ENCODE peak calls at places on chromosomes 6 and 20, in four cellular contexts. A is cardiac muscle cell, W is pancreas, V is fibroblast of lung. G is an unnamed sample.

GRCh38 chr20:22404609-22405170 is 179.7 kb downstream of the FOXA2 start:
- DNase-seq in V (peak; percentile 7), W (no peak), A (no peak), G (no peak)

GRCh38 chr6:76633259-76633658 is 560.8 kb upstream of the IMPG1 start:
- DNase-seq in V (no peak), W (no peak), A (no peak), G (no peak)

GRCh38 chr20:6007094-6007528 is 46.7 kb downstream of the LRRN4 start:
- DNase-seq in W (no peak), V (no peak), A (no peak), G (no peak)

GRCh38 chr20:54107600-54108393 is 37.4 kb upstream of the BCAS1 start:
- DNase-seq in W (no peak), A (no peak), V (no peak), G (no peak)

GRCh38 chr6:167092672-167093339 is 30.1 kb upstream of the CCR6 start:
- DNase-seq in A (no peak), W (no peak), V (no peak), G (no peak)

GRCh38 chr6:42552380-42552779 is 11.4 kb upstream of the UBR2 start:
- DNase-seq in A (no peak), W (no peak), V (no peak), G (no peak)

GRCh38 chr20:20259534-20259933 is 108.4 kb upstream of the INSM1 start:
- DNase-seq in V (peak; percentile 0), A (no peak), W (no peak), G (no peak)

GRCh38 chr20:57807418-57808265 is 97.8 kb upstream of the PMEPA1 start:
- DNase-seq in W (no peak), V (peak; percentile 45), A (peak; percentile 70), G (no peak)

GRCh38 chr6:164045082-164045481 is 630.6 kb downstream of the QKI start:
- DNase-seq in W (no peak), V (no peak), A (no peak), G (no peak)

GRCh38 chr6:55405474-55406220 is 78.4 kb downstream of the GFRAL start:
- DNase-seq in A (no peak), V (no peak), W (no peak), G (no peak)

GRCh38 chr6:113050010-113050893 is 703.1 kb downstream of the RFPL4B start:
- DNase-seq in A (no peak), V (peak; percentile 64), W (no peak), G (no peak)

GRCh38 chr6:126432564-126432963 is 92.6 kb downstream of the CENPW start:
- DNase-seq in W (no peak), A (no peak), V (no peak), G (no peak)

GRCh38 chr6:168214586-168215104 is 104.9 kb downstream of the DACT2 start:
- DNase-seq in V (no peak), W (no peak), A (no peak), G (no peak)

GRCh38 chr20:46569961-46570360 is 19.5 kb upstream of the OCSTAMP start:
- DNase-seq in V (no peak), A (no peak), W (no peak), G (no peak)

GRCh38 chr20:24690408-24690807 is 221.0 kb downstream of the SYNDIG1 start:
- DNase-seq in A (no peak), W (no peak), V (no peak), G (no peak)

GRCh38 chr20:25534845-25535244 is 50.5 kb downstream of the NINL start:
- DNase-seq in V (no peak), A (no peak), W (no peak), G (no peak)

GRCh38 chr6:149898966-149899365 is 1.1 kb upstream of the RAET1E start:
- DNase-seq in V (no peak), A (no peak), W (no peak), G (no peak)

GRCh38 chr6:152048921-152049320 is 241.4 kb downstream of the ESR1 start:
- DNase-seq in A (no peak), V (no peak), W (no peak), G (no peak)

GRCh38 chr6:1255646-1256365 is 56.1 kb upstream of the FOXQ1 start:
- DNase-seq in W (no peak), V (no peak), A (no peak), G (no peak)

GRCh38 chr20:52240802-52241201 is 49.2 kb upstream of the ZFP64 start:
- DNase-seq in W (no peak), V (no peak), A (no peak), G (no peak)

GRCh38 chr20:39210331-39211074 is 248.4 kb downstream of the DHX35 start:
- DNase-seq in A (peak; percentile 6), V (no peak), W (no peak), G (no peak)

GRCh38 chr6:21150644-21151043 is 442.9 kb upstream of the SOX4 start:
- DNase-seq in A (no peak), V (no peak), W (no peak), G (no peak)

GRCh38 chr6:36958775-36959554 is 4.4 kb downstream of the PI16 start:
- DNase-seq in V (no peak), A (no peak), W (no peak), G (no peak)

GRCh38 chr6:83536034-83536646 is 23.8 kb downstream of the PRSS35 start:
- DNase-seq in V (peak; percentile 25), W (peak; percentile 60), A (peak; percentile 69), G (no peak)

GRCh38 chr6:109297719-109298118 is 84.5 kb downstream of the CD164 start:
- DNase-seq in W (no peak), A (no peak), V (no peak), G (no peak)

GRCh38 chr20:5945963-5946362 is 4.4 kb downstream of the TRMT6 start:
- DNase-seq in V (peak; percentile 50), W (no peak), A (no peak), G (no peak)

GRCh38 chr6:123768939-123769338 is 34.7 kb upstream of the NKAIN2 start:
- DNase-seq in V (no peak), W (no peak), A (no peak), G (no peak)

GRCh38 chr6:90044833-90045337 is 150.6 kb downstream of the GJA10 start:
- DNase-seq in W (no peak), A (no peak), V (peak; percentile 95), G (no peak)

GRCh38 chr6:30769088-30769852 is 24.9 kb upstream of the IER3 start:
- DNase-seq in A (peak; percentile 18), W (no peak), V (peak; percentile 98), G (no peak)

GRCh38 chr6:788058-788457 is 95.1 kb upstream of the EXOC2 start:
- DNase-seq in W (no peak), A (no peak), V (no peak), G (no peak)

GRCh38 chr20:58330229-58330628 is 20.7 kb downstream of the RAB22A start:
- DNase-seq in V (no peak), W (no peak), A (no peak), G (no peak)

GRCh38 chr6:112249489-112249888 is 4.9 kb downstream of the LAMA4 start:
- DNase-seq in V (peak; percentile 79), A (no peak), W (no peak), G (no peak)

GRCh38 chr6:129709451-129709908 is 497 bp downstream of the ARHGAP18 start:
- DNase-seq in V (peak; percentile 61), A (peak; percentile 7), W (no peak), G (no peak)

GRCh38 chr6:155349956-155350355 is 35.7 kb upstream of the TFB1M start:
- DNase-seq in V (no peak), W (no peak), A (no peak), G (no peak)

GRCh38 chr6:155346957-155347356 is 32.7 kb upstream of the TFB1M start:
- DNase-seq in V (no peak), A (no peak), W (no peak), G (no peak)

GRCh38 chr6:155344341-155345006 is 30.2 kb upstream of the TFB1M start:
- DNase-seq in W (no peak), A (no peak), V (no peak), G (no peak)

GRCh38 chr6:155349129-155349528 is 34.8 kb upstream of the TFB1M start:
- DNase-seq in V (peak; percentile 63), W (no peak), A (no peak), G (no peak)

GRCh38 chr6:155347800-155348199 is 33.5 kb upstream of the TFB1M start:
- DNase-seq in V (no peak), A (no peak), W (no peak), G (no peak)
- H3K9me3 ChIP-seq in V (no peaks in the 10 kb centered on the region), A (no peaks in the 10 kb centered on the region), W (no peaks in the 10 kb centered on the region), G (peaks cover 2% of the 10 kb centered on the region)

GRCh38 chr20:45433316-45433715 is 17.4 kb downstream of the PIGT start:
- DNase-seq in V (peak; percentile 64), A (no peak), W (no peak), G (no peak)
- H3K27ac ChIP-seq in V (no peak overlapping the region), A (no peak overlapping the region), W (no peak overlapping the region), G (no peak overlapping the region)

GRCh38 chr6:131164506-131164905 is 29.2 kb downstream of the AKAP7 start:
- DNase-seq in W (no peak), V (peak; percentile 34), A (no peak), G (no peak)

GRCh38 chr6:131172237-131172636 is 37.0 kb downstream of the AKAP7 start:
- DNase-seq in A (no peak), V (peak; percentile 45), W (no peak), G (no peak)

GRCh38 chr6:131163886-131164285 is 28.6 kb downstream of the AKAP7 start:
- DNase-seq in A (no peak), W (no peak), V (peak; percentile 64), G (no peak)

GRCh38 chr6:131169613-131170012 is 34.3 kb downstream of the AKAP7 start:
- DNase-seq in A (no peak), V (no peak), W (no peak), G (no peak)

DNA sequence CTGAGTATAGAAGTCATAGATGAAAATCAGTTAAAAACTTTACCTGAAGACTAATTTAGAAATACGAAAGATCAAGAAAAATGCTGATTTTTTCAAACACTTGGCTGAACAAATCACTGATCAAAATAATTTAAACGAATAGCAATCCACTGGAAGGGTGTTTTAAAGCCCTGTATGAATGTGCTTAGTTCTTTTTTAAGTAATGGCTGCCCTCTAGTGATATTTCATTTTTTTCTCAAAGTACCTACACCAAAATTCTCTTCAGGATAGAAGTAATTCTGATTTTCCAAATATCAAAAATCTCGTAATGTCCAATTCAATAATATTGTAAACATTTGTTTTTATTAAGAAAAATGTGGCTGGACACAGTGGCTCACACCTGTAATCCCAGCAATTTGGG is 32.5 kb downstream of the AKAP7 start:
- DNase-seq in V (no peak), A (no peak), W (no peak), G (no peak)
- H3K27me3 ChIP-seq in V (no peaks in the 10 kb centered on the region), A (no peaks in the 10 kb centered on the region), W (no peaks in the 10 kb centered on the region), G (no peaks in the 10 kb centered on the region)

GRCh38 chr6:128131036-128131435 is 230.2 kb upstream of the THEMIS start:
- DNase-seq in W (no peak), A (no peak), V (no peak), G (no peak)
- H3K9me3 ChIP-seq in W (no peaks in the 10 kb centered on the region), A (no peaks in the 10 kb centered on the region), V (no peaks in the 10 kb centered on the region), G (no peaks in the 10 kb centered on the region)